ENCODE peak calls at places on chromosomes 16 and 17, in ten cellular contexts. One of them, this sample, is unnamed.
A peak's percentile ranks its signal among the peaks of the same experiment; 100 is the strongest.

GRCh38 chr16:35631261-35631945 is 2172.0 kb downstream of the TP53TG3F start:
- DNase-seq in CD8-positive, alpha-beta T cell: no peak
- DNase-seq in fibroblast of gingiva: no peak
- DNase-seq in gastrocnemius medialis: no peak
- DNase-seq in effector CD4-positive, alpha-beta T cell: no peak
- DNase-seq in breast epithelium: no peak
- DNase-seq in NCI-H1105: no peak
- DNase-seq in psoas muscle: no peak
- DNase-seq in mesendoderm: no peak
- DNase-seq in cardiac muscle cell: no peak
- DNase-seq in this sample: no peak

GRCh38 chr16:86906608-86907007 is 328.3 kb downstream of the FOXL1 start:
- DNase-seq in fibroblast of gingiva: no peak
- DNase-seq in effector CD4-positive, alpha-beta T cell: no peak
- DNase-seq in breast epithelium: no peak
- DNase-seq in cardiac muscle cell: no peak
- DNase-seq in gastrocnemius medialis: no peak
- DNase-seq in psoas muscle: no peak
- DNase-seq in mesendoderm: no peak
- DNase-seq in CD8-positive, alpha-beta T cell: no peak
- DNase-seq in NCI-H1105: no peak
- DNase-seq in this sample: no peak

GRCh38 chr17:58605470-58605869 is 86.4 kb downstream of the TEX14 start:
- DNase-seq in cardiac muscle cell: no peak
- DNase-seq in effector CD4-positive, alpha-beta T cell: no peak
- DNase-seq in gastrocnemius medialis: no peak
- DNase-seq in psoas muscle: no peak
- DNase-seq in NCI-H1105: no peak
- DNase-seq in mesendoderm: no peak
- DNase-seq in CD8-positive, alpha-beta T cell: no peak
- DNase-seq in breast epithelium: no peak
- DNase-seq in fibroblast of gingiva: no peak
- DNase-seq in this sample: no peak

GRCh38 chr17:31834448-31834847 is 24.6 kb downstream of the COPRS start:
- DNase-seq in CD8-positive, alpha-beta T cell: no peak
- DNase-seq in gastrocnemius medialis: no peak
- DNase-seq in effector CD4-positive, alpha-beta T cell: no peak
- DNase-seq in mesendoderm: no peak
- DNase-seq in breast epithelium: no peak
- DNase-seq in psoas muscle: no peak
- DNase-seq in NCI-H1105: no peak
- DNase-seq in fibroblast of gingiva: no peak
- DNase-seq in cardiac muscle cell: no peak
- DNase-seq in this sample: no peak

GRCh38 chr16:67882374-67883145 is 2.1 kb upstream of the NRN1L start:
- DNase-seq in effector CD4-positive, alpha-beta T cell: no peak
- DNase-seq in cardiac muscle cell: peak; percentile 21
- DNase-seq in breast epithelium: no peak
- DNase-seq in fibroblast of gingiva: no peak
- DNase-seq in mesendoderm: no peak
- DNase-seq in NCI-H1105: no peak
- DNase-seq in gastrocnemius medialis: peak; percentile 74
- DNase-seq in psoas muscle: peak; percentile 93
- DNase-seq in CD8-positive, alpha-beta T cell: no peak
- DNase-seq in this sample: no peak

GRCh38 chr16:89697616-89698331 is 3.7 kb downstream of the SPATA2L start:
- DNase-seq in CD8-positive, alpha-beta T cell: peak; percentile 48
- DNase-seq in fibroblast of gingiva: no peak
- DNase-seq in gastrocnemius medialis: no peak
- DNase-seq in NCI-H1105: no peak
- DNase-seq in breast epithelium: no peak
- DNase-seq in effector CD4-positive, alpha-beta T cell: no peak
- DNase-seq in psoas muscle: peak; percentile 48
- DNase-seq in mesendoderm: no peak
- DNase-seq in cardiac muscle cell: no peak
- DNase-seq in this sample: no peak

GRCh38 chr17:58375811-58376210 is 23.8 kb upstream of the SUPT4H1 start:
- DNase-seq in psoas muscle: no peak
- DNase-seq in mesendoderm: peak; percentile 55
- DNase-seq in breast epithelium: no peak
- DNase-seq in effector CD4-positive, alpha-beta T cell: no peak
- DNase-seq in fibroblast of gingiva: no peak
- DNase-seq in gastrocnemius medialis: no peak
- DNase-seq in cardiac muscle cell: no peak
- DNase-seq in NCI-H1105: no peak
- DNase-seq in CD8-positive, alpha-beta T cell: no peak
- DNase-seq in this sample: no peak

GRCh38 chr16:59597269-59597668 is 863.2 kb upstream of the GOT2 start:
- DNase-seq in mesendoderm: no peak
- DNase-seq in CD8-positive, alpha-beta T cell: no peak
- DNase-seq in cardiac muscle cell: peak; percentile 5
- DNase-seq in psoas muscle: no peak
- DNase-seq in breast epithelium: no peak
- DNase-seq in NCI-H1105: no peak
- DNase-seq in gastrocnemius medialis: no peak
- DNase-seq in fibroblast of gingiva: peak; percentile 6
- DNase-seq in effector CD4-positive, alpha-beta T cell: no peak
- DNase-seq in this sample: no peak

GRCh38 chr17:79836952-79837887 is 2.0 kb downstream of the CBX4 start:
- DNase-seq in fibroblast of gingiva: peak; percentile 78
- DNase-seq in mesendoderm: peak; percentile 75
- DNase-seq in psoas muscle: peak; percentile 86
- DNase-seq in breast epithelium: peak; percentile 89
- DNase-seq in cardiac muscle cell: peak; percentile 88
- DNase-seq in NCI-H1105: no peak
- DNase-seq in effector CD4-positive, alpha-beta T cell: no peak
- DNase-seq in gastrocnemius medialis: peak; percentile 53
- DNase-seq in CD8-positive, alpha-beta T cell: peak; percentile 62
- DNase-seq in this sample: peak; percentile 84

GRCh38 chr17:73109603-73110002 is 17.1 kb upstream of the SLC39A11 start:
- DNase-seq in cardiac muscle cell: no peak
- DNase-seq in CD8-positive, alpha-beta T cell: no peak
- DNase-seq in mesendoderm: no peak
- DNase-seq in fibroblast of gingiva: no peak
- DNase-seq in psoas muscle: no peak
- DNase-seq in breast epithelium: no peak
- DNase-seq in effector CD4-positive, alpha-beta T cell: no peak
- DNase-seq in NCI-H1105: no peak
- DNase-seq in gastrocnemius medialis: no peak
- DNase-seq in this sample: no peak

GRCh38 chr17:66893382-66893781 is 58.5 kb downstream of the CACNG5 start:
- DNase-seq in cardiac muscle cell: no peak
- DNase-seq in gastrocnemius medialis: no peak
- DNase-seq in CD8-positive, alpha-beta T cell: no peak
- DNase-seq in breast epithelium: no peak
- DNase-seq in effector CD4-positive, alpha-beta T cell: no peak
- DNase-seq in psoas muscle: no peak
- DNase-seq in mesendoderm: no peak
- DNase-seq in fibroblast of gingiva: no peak
- DNase-seq in NCI-H1105: no peak
- DNase-seq in this sample: no peak

GRCh38 chr17:58047751-58048150 is 35.5 kb upstream of the DYNLL2 start:
- DNase-seq in gastrocnemius medialis: no peak
- DNase-seq in fibroblast of gingiva: peak; percentile 9
- DNase-seq in cardiac muscle cell: no peak
- DNase-seq in psoas muscle: no peak
- DNase-seq in CD8-positive, alpha-beta T cell: no peak
- DNase-seq in mesendoderm: no peak
- DNase-seq in NCI-H1105: no peak
- DNase-seq in breast epithelium: no peak
- DNase-seq in effector CD4-positive, alpha-beta T cell: no peak
- DNase-seq in this sample: no peak

GRCh38 chr17:38798614-38799500 is 499 bp downstream of the PIP4K2B start:
- DNase-seq in NCI-H1105: no peak
- DNase-seq in fibroblast of gingiva: peak; percentile 44
- DNase-seq in CD8-positive, alpha-beta T cell: peak; percentile 75
- DNase-seq in mesendoderm: peak; percentile 57
- DNase-seq in psoas muscle: no peak
- DNase-seq in gastrocnemius medialis: peak; percentile 13
- DNase-seq in cardiac muscle cell: peak; percentile 55
- DNase-seq in effector CD4-positive, alpha-beta T cell: no peak
- DNase-seq in breast epithelium: peak; percentile 54
- DNase-seq in this sample: no peak

GRCh38 chr17:78032166-78032565 is 73.7 kb downstream of the TNRC6C start:
- DNase-seq in cardiac muscle cell: peak; percentile 43
- DNase-seq in effector CD4-positive, alpha-beta T cell: no peak
- DNase-seq in fibroblast of gingiva: peak; percentile 87
- DNase-seq in mesendoderm: no peak
- DNase-seq in breast epithelium: no peak
- DNase-seq in NCI-H1105: no peak
- DNase-seq in CD8-positive, alpha-beta T cell: no peak
- DNase-seq in psoas muscle: no peak
- DNase-seq in gastrocnemius medialis: no peak
- DNase-seq in this sample: no peak

This sample was measured in LNCaP clone FGC.